ENCODE peak calls at places on chromosomes 13 and 19, in eight cellular contexts. One of them, this sample, is unnamed. For H3K4me1, the result is how much of the 10 kb centered on the place peaks cover.

GRCh38 chr19:35410487-35410886 is 37.6 kb upstream of the FFAR2 start:
- DNase-seq in Panc1: no peak
- DNase-seq in Peyer's patch: no peak
- DNase-seq in aorta: no peak
- DNase-seq in BE2C: no peak
- DNase-seq in CD8-positive, alpha-beta T cell: no peak
- DNase-seq in cardiac muscle cell: no peak
- DNase-seq in sigmoid colon: no peak
- DNase-seq in this sample: no peak

GRCh38 chr19:29622191-29623070 is 16.3 kb downstream of the POP4 start:
- DNase-seq in sigmoid colon: no peak
- DNase-seq in cardiac muscle cell: no peak
- DNase-seq in Peyer's patch: no peak
- DNase-seq in Panc1: no peak
- DNase-seq in aorta: no peak
- DNase-seq in BE2C: no peak
- DNase-seq in CD8-positive, alpha-beta T cell: peak
- DNase-seq in this sample: no peak

GRCh38 chr19:6126335-6126974 is 9.0 kb upstream of the ACSBG2 start:
- DNase-seq in Peyer's patch: no peak
- DNase-seq in sigmoid colon: no peak
- DNase-seq in BE2C: peak
- DNase-seq in aorta: no peak
- DNase-seq in cardiac muscle cell: peak
- DNase-seq in CD8-positive, alpha-beta T cell: no peak
- DNase-seq in Panc1: peak
- DNase-seq in this sample: no peak

GRCh38 chr13:79901336-79901735 is 420.4 kb downstream of the NDFIP2 start:
- DNase-seq in Panc1: no peak
- DNase-seq in sigmoid colon: no peak
- DNase-seq in cardiac muscle cell: peak
- DNase-seq in BE2C: peak
- DNase-seq in CD8-positive, alpha-beta T cell: no peak
- DNase-seq in Peyer's patch: no peak
- DNase-seq in aorta: no peak
- DNase-seq in this sample: no peak

GRCh38 chr19:459724-460511 is 915 bp downstream of the SHC2 start:
- DNase-seq in cardiac muscle cell: peak
- DNase-seq in Panc1: no peak
- DNase-seq in sigmoid colon: peak
- DNase-seq in aorta: no peak
- DNase-seq in CD8-positive, alpha-beta T cell: peak
- DNase-seq in BE2C: peak
- DNase-seq in Peyer's patch: no peak
- DNase-seq in this sample: no peak

GRCh38 chr19:44720945-44721344 is 22.0 kb downstream of the CEACAM16 start:
- DNase-seq in sigmoid colon: no peak
- DNase-seq in aorta: no peak
- DNase-seq in cardiac muscle cell: peak
- DNase-seq in CD8-positive, alpha-beta T cell: no peak
- DNase-seq in BE2C: no peak
- DNase-seq in Peyer's patch: no peak
- DNase-seq in Panc1: no peak
- DNase-seq in this sample: no peak

GRCh38 chr19:36028313-36029041 is 4.2 kb downstream of the CLIP3 start:
- DNase-seq in Peyer's patch: no peak
- DNase-seq in aorta: no peak
- DNase-seq in Panc1: no peak
- DNase-seq in BE2C: no peak
- DNase-seq in sigmoid colon: no peak
- DNase-seq in cardiac muscle cell: no peak
- DNase-seq in CD8-positive, alpha-beta T cell: no peak
- DNase-seq in this sample: no peak

GRCh38 chr13:30235206-30235605 is 72.1 kb downstream of the KATNAL1 start:
- DNase-seq in CD8-positive, alpha-beta T cell: no peak
- DNase-seq in Panc1: no peak
- DNase-seq in cardiac muscle cell: peak
- DNase-seq in aorta: no peak
- DNase-seq in BE2C: no peak
- DNase-seq in Peyer's patch: no peak
- DNase-seq in sigmoid colon: no peak
- DNase-seq in this sample: no peak

GRCh38 chr13:69565334-69565733 is 542.3 kb upstream of the ATXN8OS start:
- DNase-seq in CD8-positive, alpha-beta T cell: no peak
- DNase-seq in Peyer's patch: no peak
- DNase-seq in cardiac muscle cell: peak
- DNase-seq in Panc1: no peak
- DNase-seq in aorta: no peak
- DNase-seq in sigmoid colon: no peak
- DNase-seq in BE2C: peak
- DNase-seq in this sample: peak

GRCh38 chr13:66673401-66673800 is 556.7 kb downstream of the PCDH9 start:
- DNase-seq in aorta: no peak
- DNase-seq in Panc1: no peak
- DNase-seq in sigmoid colon: no peak
- DNase-seq in Peyer's patch: no peak
- DNase-seq in BE2C: no peak
- DNase-seq in cardiac muscle cell: peak
- DNase-seq in CD8-positive, alpha-beta T cell: no peak
- DNase-seq in this sample: no peak

GRCh38 chr19:12996542-12997094 is 1.3 kb downstream of the NFIX start:
- DNase-seq in aorta: no peak
- DNase-seq in Panc1: no peak
- DNase-seq in BE2C: no peak
- DNase-seq in Peyer's patch: no peak
- DNase-seq in CD8-positive, alpha-beta T cell: no peak
- DNase-seq in sigmoid colon: no peak
- DNase-seq in cardiac muscle cell: peak
- DNase-seq in this sample: no peak

GRCh38 chr19:12984683-12985048 is 10.6 kb upstream of the NFIX start:
- DNase-seq in sigmoid colon: no peak
- DNase-seq in Peyer's patch: no peak
- DNase-seq in BE2C: no peak
- DNase-seq in Panc1: no peak
- DNase-seq in CD8-positive, alpha-beta T cell: no peak
- DNase-seq in cardiac muscle cell: no peak
- DNase-seq in aorta: no peak
- DNase-seq in this sample: no peak

GRCh38 chr13:44735806-44736205 is 159.7 kb upstream of the TSC22D1 start:
- DNase-seq in cardiac muscle cell: no peak
- DNase-seq in aorta: no peak
- DNase-seq in Peyer's patch: no peak
- DNase-seq in BE2C: no peak
- DNase-seq in sigmoid colon: no peak
- DNase-seq in Panc1: no peak
- DNase-seq in CD8-positive, alpha-beta T cell: no peak
- DNase-seq in this sample: no peak

GRCh38 chr19:6354098-6354674 is 7.1 kb upstream of the CLPP start:
- DNase-seq in cardiac muscle cell: peak
- DNase-seq in Peyer's patch: no peak
- DNase-seq in CD8-positive, alpha-beta T cell: no peak
- DNase-seq in Panc1: no peak
- DNase-seq in BE2C: no peak
- DNase-seq in sigmoid colon: no peak
- DNase-seq in aorta: no peak
- DNase-seq in this sample: no peak

DNA sequence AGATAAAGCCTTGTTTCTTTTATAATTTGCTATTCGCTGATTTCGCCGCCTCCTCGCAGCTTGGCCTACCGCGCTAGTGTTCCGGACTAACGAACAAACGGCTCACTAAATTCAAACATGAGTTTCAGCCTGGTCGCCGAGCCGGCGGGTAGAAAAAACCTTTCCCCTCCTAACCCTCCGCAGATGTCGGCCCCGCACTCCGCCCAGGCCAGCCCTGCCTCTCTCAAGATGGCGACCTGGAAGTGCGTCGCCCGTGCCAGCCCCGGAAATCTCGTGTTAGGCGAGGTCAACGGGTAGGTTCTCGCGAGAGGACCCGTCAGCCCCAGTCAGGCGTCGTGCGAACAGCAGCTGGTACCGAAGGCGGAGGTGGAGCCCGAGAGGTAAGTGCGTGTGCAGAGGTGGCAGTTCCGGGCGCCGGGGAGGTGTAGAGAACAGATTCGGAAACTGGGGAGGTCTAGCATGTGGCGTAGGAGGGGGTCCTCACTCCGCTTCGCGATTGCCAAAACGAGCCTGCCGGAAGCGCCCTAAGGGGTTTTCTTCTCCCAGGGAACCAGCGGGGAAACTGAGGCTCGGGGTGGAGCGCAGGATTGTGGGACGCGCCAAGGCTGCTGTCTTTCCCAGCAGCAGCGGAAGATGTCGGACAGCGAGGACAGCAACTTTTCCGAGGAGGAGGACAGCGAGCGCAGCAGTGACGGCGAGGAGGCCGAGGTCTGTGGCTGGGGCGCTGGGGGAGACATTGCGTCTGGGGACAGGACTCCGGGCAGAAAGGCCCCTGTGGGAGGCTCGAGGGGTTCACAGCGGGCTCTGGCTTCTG is at the start of gene SUPT5H:
- DNase-seq in Panc1: peak
- DNase-seq in sigmoid colon: peak
- DNase-seq in cardiac muscle cell: peak
- DNase-seq in CD8-positive, alpha-beta T cell: peak
- DNase-seq in aorta: peak
- DNase-seq in BE2C: peak
- DNase-seq in Peyer's patch: peak
- DNase-seq in this sample: peak
- H3K4me1 ChIP-seq in Panc1: under half
- H3K4me1 ChIP-seq in sigmoid colon: under half
- H3K4me1 ChIP-seq in cardiac muscle cell: under half
- H3K4me1 ChIP-seq in CD8-positive, alpha-beta T cell: under half
- H3K4me1 ChIP-seq in aorta: under half
- H3K4me1 ChIP-seq in BE2C: under half
- H3K4me1 ChIP-seq in Peyer's patch: under half
- H3K4me1 ChIP-seq in this sample: under half

GRCh38 chr13:75418186-75418843 is 63.7 kb downstream of the TBC1D4 start:
- DNase-seq in BE2C: no peak
- DNase-seq in cardiac muscle cell: no peak
- DNase-seq in sigmoid colon: no peak
- DNase-seq in Panc1: no peak
- DNase-seq in Peyer's patch: no peak
- DNase-seq in aorta: no peak
- DNase-seq in CD8-positive, alpha-beta T cell: no peak
- DNase-seq in this sample: no peak
- H3K4me1 ChIP-seq in BE2C: under half
- H3K4me1 ChIP-seq in cardiac muscle cell: half or more
- H3K4me1 ChIP-seq in sigmoid colon: under half
- H3K4me1 ChIP-seq in Panc1: under half
- H3K4me1 ChIP-seq in Peyer's patch: under half
- H3K4me1 ChIP-seq in aorta: under half
- H3K4me1 ChIP-seq in CD8-positive, alpha-beta T cell: under half
- H3K4me1 ChIP-seq in this sample: under half

GRCh38 chr13:46603165-46603603 is 50.2 kb downstream of the LRCH1 start:
- DNase-seq in cardiac muscle cell: peak
- DNase-seq in Panc1: no peak
- DNase-seq in CD8-positive, alpha-beta T cell: no peak
- DNase-seq in sigmoid colon: no peak
- DNase-seq in Peyer's patch: no peak
- DNase-seq in aorta: no peak
- DNase-seq in BE2C: no peak
- DNase-seq in this sample: no peak
- H3K4me1 ChIP-seq in cardiac muscle cell: under half
- H3K4me1 ChIP-seq in Panc1: under half
- H3K4me1 ChIP-seq in CD8-positive, alpha-beta T cell: under half
- H3K4me1 ChIP-seq in sigmoid colon: under half
- H3K4me1 ChIP-seq in Peyer's patch: half or more
- H3K4me1 ChIP-seq in aorta: under half
- H3K4me1 ChIP-seq in BE2C: under half
- H3K4me1 ChIP-seq in this sample: under half

GRCh38 chr19:7874857-7875393 is 735 bp upstream of the PRR36 start:
- DNase-seq in Panc1: no peak
- DNase-seq in cardiac muscle cell: no peak
- DNase-seq in aorta: no peak
- DNase-seq in Peyer's patch: no peak
- DNase-seq in BE2C: no peak
- DNase-seq in sigmoid colon: no peak
- DNase-seq in CD8-positive, alpha-beta T cell: no peak
- DNase-seq in this sample: no peak

GRCh38 chr19:7871530-7872305 is 2.5 kb downstream of the PRR36 start:
- DNase-seq in cardiac muscle cell: peak
- DNase-seq in sigmoid colon: peak
- DNase-seq in aorta: peak
- DNase-seq in CD8-positive, alpha-beta T cell: peak
- DNase-seq in Peyer's patch: peak
- DNase-seq in BE2C: peak
- DNase-seq in Panc1: peak
- DNase-seq in this sample: peak

GRCh38 chr19:7874080-7874856 is at the start of gene PRR36:
- DNase-seq in CD8-positive, alpha-beta T cell: no peak
- DNase-seq in BE2C: peak
- DNase-seq in aorta: no peak
- DNase-seq in Panc1: no peak
- DNase-seq in cardiac muscle cell: no peak
- DNase-seq in Peyer's patch: no peak
- DNase-seq in sigmoid colon: no peak
- DNase-seq in this sample: peak

GRCh38 chr19:7872306-7873204 is 1.6 kb downstream of the PRR36 start:
- DNase-seq in sigmoid colon: no peak
- DNase-seq in Peyer's patch: no peak
- DNase-seq in CD8-positive, alpha-beta T cell: no peak
- DNase-seq in cardiac muscle cell: no peak
- DNase-seq in Panc1: no peak
- DNase-seq in BE2C: no peak
- DNase-seq in aorta: no peak
- DNase-seq in this sample: no peak

GRCh38 chr19:7873304-7874079 is 698 bp downstream of the PRR36 start:
- DNase-seq in BE2C: no peak
- DNase-seq in CD8-positive, alpha-beta T cell: no peak
- DNase-seq in Peyer's patch: no peak
- DNase-seq in aorta: no peak
- DNase-seq in sigmoid colon: no peak
- DNase-seq in Panc1: no peak
- DNase-seq in cardiac muscle cell: no peak
- DNase-seq in this sample: no peak
- H3K4me1 ChIP-seq in BE2C: under half
- H3K4me1 ChIP-seq in CD8-positive, alpha-beta T cell: half or more
- H3K4me1 ChIP-seq in Peyer's patch: under half
- H3K4me1 ChIP-seq in aorta: under half
- H3K4me1 ChIP-seq in sigmoid colon: under half
- H3K4me1 ChIP-seq in Panc1: under half
- H3K4me1 ChIP-seq in cardiac muscle cell: under half
- H3K4me1 ChIP-seq in this sample: under half

GRCh38 chr19:2271516-2272103 is 10.4 kb downstream of the PEAK3 start:
- DNase-seq in Panc1: no peak
- DNase-seq in aorta: peak
- DNase-seq in CD8-positive, alpha-beta T cell: no peak
- DNase-seq in BE2C: peak
- DNase-seq in sigmoid colon: no peak
- DNase-seq in cardiac muscle cell: peak
- DNase-seq in Peyer's patch: no peak
- DNase-seq in this sample: no peak
- H3K4me1 ChIP-seq in Panc1: under half
- H3K4me1 ChIP-seq in aorta: under half
- H3K4me1 ChIP-seq in CD8-positive, alpha-beta T cell: under half
- H3K4me1 ChIP-seq in BE2C: under half
- H3K4me1 ChIP-seq in sigmoid colon: under half
- H3K4me1 ChIP-seq in cardiac muscle cell: under half
- H3K4me1 ChIP-seq in Peyer's patch: half or more
- H3K4me1 ChIP-seq in this sample: under half

This sample was measured in NT2/D1.